ENCODE peak calls at places on chromosomes 2 and 18, in five cellular contexts. H, W, Y, A and N are unnamed samples.

GRCh38 chr2:227415538-227416424 is 28.0 kb upstream of the SCYGR1 start:
- DNase-seq in H (peak; percentile 53), W (no peak), Y (peak; percentile 17), A (no peak), N (no peak)

GRCh38 chr2:17533546-17533945 is 7.0 kb upstream of the VSNL1 start:
- DNase-seq in H (no peak), W (no peak), Y (no peak), A (no peak), N (no peak)

GRCh38 chr2:25030702-25031101 is 11.2 kb upstream of the EFR3B start:
- DNase-seq in H (no peak), W (no peak), Y (no peak), A (no peak), N (no peak)

GRCh38 chr2:109528811-109529501 is 84.8 kb downstream of the SEPTIN10 start:
- DNase-seq in H (no peak), W (no peak), Y (no peak), A (no peak), N (no peak)

GRCh38 chr2:38571186-38571585 is 31.5 kb downstream of the HNRNPLL start:
- DNase-seq in H (no peak), W (no peak), Y (no peak), A (no peak), N (no peak)

GRCh38 chr2:222805591-222806304 is 55.1 kb upstream of the ACSL3 start:
- DNase-seq in H (no peak), W (no peak), Y (no peak), A (no peak), N (no peak)

GRCh38 chr18:79829136-79829854 is 31.6 kb downstream of the KCNG2 start:
- DNase-seq in H (no peak), W (no peak), Y (no peak), A (no peak), N (no peak)

GRCh38 chr2:128752691-128753263 is 434.1 kb upstream of the HS6ST1 start:
- DNase-seq in H (no peak), W (no peak), Y (no peak), A (no peak), N (no peak)

GRCh38 chr2:158969162-158969716 is 799 bp downstream of the TANC1 start:
- DNase-seq in H (no peak), W (no peak), Y (no peak), A (no peak), N (no peak)

GRCh38 chr2:181977661-181978350 is 7.8 kb upstream of the PPP1R1C start:
- DNase-seq in H (no peak), W (no peak), Y (no peak), A (no peak), N (no peak)

GRCh38 chr2:223109341-223109740 is 57.4 kb downstream of the KCNE4 start:
- DNase-seq in H (no peak), W (no peak), Y (no peak), A (no peak), N (no peak)

GRCh38 chr18:67788315-67788714 is 271.8 kb upstream of the DSEL start:
- DNase-seq in H (no peak), W (no peak), Y (no peak), A (no peak), N (no peak)

GRCh38 chr2:88053301-88053700 is 2.3 kb downstream of the KRCC1 start:
- DNase-seq in H (no peak), W (no peak), Y (peak; percentile 59), A (no peak), N (no peak)
- H3K4me3 ChIP-seq in H (peak overlapping the region; percentile 95), W (peak overlapping the region; percentile 87), Y (no peak overlapping the region), A (no peak overlapping the region), N (no peak overlapping the region)

GRCh38 chr2:215207041-215207440 is 68.6 kb upstream of the ABCA12 start:
- DNase-seq in H (no peak), W (no peak), Y (no peak), A (no peak), N (no peak)

GRCh38 chr2:215210082-215210481 is 71.7 kb upstream of the ABCA12 start:
- DNase-seq in H (no peak), W (no peak), Y (no peak), A (no peak), N (no peak)

GRCh38 chr2:215205787-215206186 is 67.4 kb upstream of the ABCA12 start:
- DNase-seq in H (no peak), W (no peak), Y (no peak), A (no peak), N (no peak)

GRCh38 chr2:215207791-215208367 is 69.5 kb upstream of the ABCA12 start:
- DNase-seq in H (no peak), W (no peak), Y (no peak), A (no peak), N (no peak)
- H3K9me3 ChIP-seq in H (peaks cover 43% of the 10 kb centered on the region), W (peaks cover 9% of the 10 kb centered on the region), Y (peaks cover 8% of the 10 kb centered on the region), A (no peaks in the 10 kb centered on the region), N (peaks cover 11% of the 10 kb centered on the region)

GRCh38 chr18:31684279-31685096 is at the start of gene B4GALT6:
- DNase-seq in H (no peak), W (no peak), Y (no peak), A (peak; percentile 33), N (no peak)
- H3K27ac ChIP-seq in H (peak within 1 kb of the TSS; percentile 80), W (peak within 1 kb of the TSS; percentile 85), Y (no peak within 1 kb of the TSS), A (peak within 1 kb of the TSS; percentile 72), N (no peak within 1 kb of the TSS)

GRCh38 chr18:62384068-62384467 is 59.0 kb downstream of the TNFRSF11A start:
- DNase-seq in H (no peak), W (no peak), Y (no peak), A (no peak), N (no peak)
- H3K4me3 ChIP-seq in H (peak overlapping the region; percentile 61), W (peak overlapping the region; percentile 55), Y (no peak overlapping the region), A (no peak overlapping the region), N (no peak overlapping the region)

DNA sequence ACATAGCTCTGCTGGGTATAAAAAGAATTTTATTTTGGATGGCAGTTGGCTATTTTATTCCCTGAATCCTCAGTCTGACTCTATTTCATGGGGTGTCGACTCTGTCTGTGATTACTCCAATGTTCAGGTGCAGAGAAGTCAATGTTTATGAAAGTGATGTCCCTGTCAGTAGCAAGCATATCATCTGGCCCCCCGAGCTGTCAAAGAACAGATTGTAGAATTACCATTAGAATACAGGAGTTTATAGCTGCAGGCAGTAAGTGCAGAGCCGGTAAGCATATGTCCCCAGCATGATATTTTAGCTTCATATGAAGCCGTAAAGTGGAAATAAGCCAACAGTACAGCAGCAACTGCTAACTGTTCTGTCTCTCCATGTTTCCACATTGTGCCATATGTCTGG is 541.7 kb downstream of the SOX11 start:
- DNase-seq in H (no peak), W (no peak), Y (no peak), A (no peak), N (no peak)
- H3K9me3 ChIP-seq in H (no peaks in the 10 kb centered on the region), W (peaks cover 14% of the 10 kb centered on the region), Y (peaks cover 9% of the 10 kb centered on the region), A (no peaks in the 10 kb centered on the region), N (peaks cover 11% of the 10 kb centered on the region)

GRCh38 chr2:197868136-197868535 is 63.7 kb downstream of the PLCL1 start:
- DNase-seq in H (no peak), W (no peak), Y (no peak), A (no peak), N (no peak)
- H3K27ac ChIP-seq in H (peak overlapping the region; percentile 73), W (no peak overlapping the region), Y (no peak overlapping the region), A (no peak overlapping the region), N (no peak overlapping the region)

DNA sequence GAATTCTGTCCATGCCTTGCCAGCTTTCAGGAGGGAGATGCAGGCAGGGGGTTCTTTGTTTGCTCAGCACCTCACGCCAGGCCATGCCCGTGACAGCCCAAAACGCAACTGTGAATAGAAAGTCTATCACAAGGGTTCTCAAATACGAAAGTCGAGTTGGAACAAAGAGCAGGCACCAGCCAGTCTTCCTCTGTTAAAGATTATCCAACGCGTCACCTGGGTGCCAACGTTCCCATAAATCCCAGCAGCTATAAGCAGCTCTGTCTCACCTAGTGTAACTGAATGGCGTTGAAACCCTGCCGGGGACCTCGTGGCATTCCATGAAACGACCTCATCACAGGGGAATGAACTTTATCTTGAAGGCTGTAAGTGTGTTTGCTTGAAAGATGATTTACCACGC is 84.8 kb upstream of the GATA6 start:
- DNase-seq in H (peak; percentile 36), W (no peak), Y (no peak), A (peak; percentile 82), N (no peak)
- H3K4me3 ChIP-seq in H (peak overlapping the region; percentile 15), W (no peak overlapping the region), Y (no peak overlapping the region), A (no peak overlapping the region), N (no peak overlapping the region)

DNA sequence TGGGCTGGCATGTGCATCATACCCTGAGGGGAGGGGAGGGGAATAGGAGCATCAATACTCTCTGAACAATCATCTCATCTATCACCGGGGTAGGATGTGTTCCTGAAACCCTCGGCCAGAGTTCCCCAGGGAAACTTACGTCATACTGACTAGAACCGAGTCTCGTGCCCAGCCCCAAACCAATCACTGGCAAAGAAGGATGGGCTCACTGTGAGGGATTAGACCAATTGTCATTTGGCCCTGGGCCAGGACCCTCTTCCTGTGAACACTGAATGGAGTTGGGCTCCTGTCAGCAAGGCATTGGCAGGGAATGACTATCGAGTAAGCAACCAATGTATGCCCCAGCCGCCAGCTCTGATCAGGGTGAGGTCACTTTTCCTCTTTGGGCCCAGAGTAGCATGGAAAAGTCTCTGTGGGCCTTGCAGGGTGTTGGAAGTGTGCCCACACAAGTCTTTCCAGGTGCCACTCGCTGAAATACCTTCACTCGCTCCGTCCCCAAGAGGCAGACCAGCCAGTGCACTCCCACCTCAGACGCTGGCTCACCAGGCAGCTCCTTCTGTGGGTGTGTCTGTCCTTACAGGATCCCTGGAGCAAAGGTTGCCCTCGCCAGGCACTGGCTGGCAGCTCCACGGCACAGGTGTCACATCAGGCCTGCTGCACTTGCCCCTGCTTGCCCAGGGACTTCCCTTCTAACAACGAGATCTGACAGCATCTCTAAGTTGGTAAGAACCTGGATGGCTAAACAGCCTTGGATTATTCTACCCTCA is 261.7 kb downstream of the MYCN start:
- DNase-seq in H (no peak), W (no peak), Y (no peak), A (peak; percentile 84), N (no peak)
- H3K9me3 ChIP-seq in H (no peaks in the 10 kb centered on the region), W (no peaks in the 10 kb centered on the region), Y (no peaks in the 10 kb centered on the region), A (no peaks in the 10 kb centered on the region), N (peaks cover 55% of the 10 kb centered on the region)

DNA sequence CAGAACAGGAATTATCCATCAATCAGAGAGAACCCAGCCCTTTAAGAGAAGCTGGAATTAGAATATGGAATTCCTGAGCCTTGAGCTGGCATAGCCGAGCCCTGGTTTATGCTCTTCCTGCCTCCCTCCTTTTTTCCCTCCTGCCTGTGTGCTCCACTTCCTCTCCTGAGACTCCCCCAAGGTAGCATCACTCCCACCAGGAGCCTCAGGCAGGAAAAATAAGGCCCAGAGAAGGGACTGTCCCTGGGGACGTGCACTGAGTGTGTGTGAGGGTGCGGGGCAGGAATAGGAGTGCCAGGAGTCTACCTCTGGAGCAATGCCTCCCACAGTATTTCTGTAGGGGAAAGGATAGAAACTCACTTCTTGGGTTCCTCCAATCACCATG is 87.0 kb downstream of the SEMA4F start:
- DNase-seq in H (no peak), W (no peak), Y (no peak), A (peak; percentile 27), N (no peak)
- H3K27ac ChIP-seq in H (no peak overlapping the region), W (peak overlapping the region; percentile 89), Y (no peak overlapping the region), A (peak overlapping the region; percentile 60), N (peak overlapping the region; percentile 69)

DNA sequence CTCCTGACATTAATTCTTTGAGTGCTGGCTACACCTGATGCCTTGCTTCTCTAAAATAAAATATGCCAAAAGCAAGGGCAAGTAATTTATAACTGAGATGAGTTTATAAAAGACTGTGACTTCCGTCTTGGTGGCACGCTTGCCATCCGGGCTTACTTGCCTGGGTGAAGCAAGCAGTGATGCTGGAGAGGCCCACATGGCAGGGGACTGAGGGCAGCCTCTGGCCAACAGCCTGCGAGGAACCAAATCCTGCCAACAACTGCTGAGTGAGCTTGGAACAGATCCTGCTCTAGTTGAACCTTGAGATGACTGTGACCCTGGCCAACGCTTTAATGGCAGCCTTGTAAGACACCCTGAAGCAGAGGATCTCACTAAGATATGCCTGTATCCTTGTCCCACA is 96.1 kb upstream of the CAPN13 start:
- DNase-seq in H (no peak), W (no peak), Y (no peak), A (no peak), N (no peak)
- H3K4me3 ChIP-seq in H (no peak overlapping the region), W (no peak overlapping the region), Y (no peak overlapping the region), A (no peak overlapping the region), N (no peak overlapping the region)